ENCODE peak calls at places on chromosomes 13 and 19, in nine cellular contexts. H, W, I, T, R, B, E, L and P are unnamed samples.

GRCh38 chr13:63085851-63086250 is 1670.2 kb upstream of the PCDH20 start:
- DNase-seq in H (no peak), W (no peak), I (no peak), T (no peak), R (no peak), B (no peak), E (no peak), L (no peak), P (no peak)

GRCh38 chr19:1361601-1362384 is 21.9 kb upstream of the NDUFS7 start:
- DNase-seq in H (peak), W (no peak), I (no peak), T (no peak), R (peak), B (no peak), E (peak), L (peak), P (no peak)

GRCh38 chr13:40175639-40176038 is 490.8 kb downstream of the FOXO1 start:
- DNase-seq in H (no peak), W (no peak), I (no peak), T (no peak), R (peak), B (no peak), E (no peak), L (no peak), P (no peak)

GRCh38 chr13:98462946-98463345 is 114.0 kb downstream of the STK24 start:
- DNase-seq in H (no peak), W (no peak), I (no peak), T (no peak), R (no peak), B (no peak), E (no peak), L (no peak), P (no peak)

GRCh38 chr19:17517898-17518297 is 6.4 kb downstream of the PGLS start:
- DNase-seq in H (no peak), W (no peak), I (no peak), T (peak), R (no peak), B (no peak), E (no peak), L (no peak), P (no peak)

GRCh38 chr13:65679240-65679639 is 1550.9 kb downstream of the PCDH9 start:
- DNase-seq in H (no peak), W (no peak), I (no peak), T (no peak), R (peak), B (no peak), E (no peak), L (peak), P (no peak)

GRCh38 chr13:50366488-50367174 is 351.4 kb downstream of the KCNRG start:
- DNase-seq in H (no peak), W (no peak), I (no peak), T (no peak), R (no peak), B (no peak), E (no peak), L (no peak), P (no peak)

GRCh38 chr19:18804643-18805042 is 13.5 kb upstream of the COMP start:
- DNase-seq in H (no peak), W (no peak), I (no peak), T (no peak), R (no peak), B (no peak), E (no peak), L (no peak), P (no peak)

GRCh38 chr19:39390460-39390758 is 497 bp downstream of the PAF1 start:
- DNase-seq in H (no peak), W (peak), I (peak), T (no peak), R (no peak), B (peak), E (no peak), L (peak), P (peak)

GRCh38 chr19:9819590-9819898 is 665 bp upstream of the FBXL12 start:
- DNase-seq in H (no peak), W (no peak), I (no peak), T (no peak), R (no peak), B (no peak), E (no peak), L (no peak), P (no peak)

GRCh38 chr19:18349524-18350128 is 9.2 kb downstream of the PGPEP1 start:
- DNase-seq in H (peak), W (peak), I (no peak), T (peak), R (peak), B (peak), E (peak), L (peak), P (peak)

GRCh38 chr13:103066991-103067390 is 774 bp upstream of the SLC10A2 start:
- DNase-seq in H (no peak), W (no peak), I (no peak), T (no peak), R (no peak), B (no peak), E (no peak), L (no peak), P (no peak)

GRCh38 chr13:51781246-51782022 is 22.5 kb downstream of the DHRS12 start:
- DNase-seq in H (no peak), W (no peak), I (no peak), T (peak), R (no peak), B (peak), E (no peak), L (peak), P (peak)

GRCh38 chr19:55460670-55461258 is 678 bp downstream of the ISOC2 start:
- DNase-seq in H (peak), W (no peak), I (no peak), T (peak), R (peak), B (peak), E (peak), L (peak), P (peak)